ENCODE peak calls at places on chromosomes 5 and 9, in nine cellular contexts. X is fibroblast of lung; W is mammary epithelial cell; M is esophagus squamous epithelium; T is mesendoderm; H is effector memory CD4-positive, alpha-beta T cell; D is AG04449; V is gastrocnemius medialis; Y is cardiac fibroblast. Z is an unnamed sample.

GRCh38 chr5:168329302-168329701 is 37.9 kb downstream of the WWC1 start:
- DNase-seq in X (no peak), W (no peak), M (no peak), T (no peak), H (no peak), D (no peak), V (no peak), Y (no peak), Z (no peak)

GRCh38 chr9:79663878-79664277 is 92.1 kb downstream of the TLE4 start:
- DNase-seq in X (no peak), W (no peak), M (no peak), T (no peak), H (no peak), D (no peak), V (no peak), Y (no peak), Z (no peak)

GRCh38 chr5:169258372-169259000 is 42.5 kb downstream of the SLIT3 start:
- DNase-seq in X (peak; percentile 80), W (peak; percentile 47), M (no peak), T (no peak), H (no peak), D (no peak), V (no peak), Y (peak; percentile 24), Z (no peak)

GRCh38 chr9:21683484-21684175 is 118.8 kb upstream of the MTAP start:
- DNase-seq in X (peak; percentile 59), W (no peak), M (no peak), T (no peak), H (no peak), D (no peak), V (no peak), Y (no peak), Z (no peak)

GRCh38 chr5:152514827-152515397 is 109.8 kb upstream of the NMUR2 start:
- DNase-seq in X (peak; percentile 4), W (peak; percentile 5), M (no peak), T (peak; percentile 37), H (no peak), D (no peak), V (no peak), Y (peak; percentile 44), Z (no peak)

GRCh38 chr9:135355466-135356420 is 123.8 kb upstream of the PPP1R26 start:
- DNase-seq in X (no peak), W (no peak), M (no peak), T (no peak), H (no peak), D (no peak), V (no peak), Y (no peak), Z (no peak)

GRCh38 chr5:157855404-157855994 is 3.4 kb downstream of the CLINT1 start:
- DNase-seq in X (peak; percentile 61), W (peak; percentile 53), M (no peak), T (peak; percentile 96), H (no peak), D (no peak), V (peak; percentile 24), Y (peak; percentile 69), Z (no peak)

GRCh38 chr5:14006823-14007510 is 62.5 kb upstream of the DNAH5 start:
- DNase-seq in X (no peak), W (no peak), M (no peak), T (no peak), H (no peak), D (no peak), V (peak; percentile 31), Y (peak; percentile 16), Z (no peak)

GRCh38 chr9:6506571-6506970 is 93.6 kb downstream of the UHRF2 start:
- DNase-seq in X (peak; percentile 91), W (peak; percentile 76), M (no peak), T (no peak), H (no peak), D (no peak), V (no peak), Y (peak; percentile 43), Z (peak; percentile 1)

GRCh38 chr9:35776018-35776417 is 15.4 kb upstream of the NPR2 start:
- DNase-seq in X (no peak), W (no peak), M (no peak), T (no peak), H (no peak), D (no peak), V (no peak), Y (no peak), Z (no peak)

GRCh38 chr5:80961376-80962281 is 1.5 kb downstream of the RASGRF2 start:
- DNase-seq in X (peak; percentile 50), W (no peak), M (no peak), T (no peak), H (peak; percentile 6), D (no peak), V (no peak), Y (no peak), Z (no peak)

GRCh38 chr5:141223112-141223783 is at the start of gene PCDHB14:
- DNase-seq in X (peak; percentile 13), W (peak; percentile 65), M (no peak), T (peak; percentile 86), H (no peak), D (no peak), V (no peak), Y (peak; percentile 39), Z (no peak)

GRCh38 chr5:14250094-14250777 is 107.1 kb downstream of the TRIO start:
- DNase-seq in X (peak; percentile 92), W (peak; percentile 68), M (no peak), T (peak; percentile 88), H (no peak), D (no peak), V (peak; percentile 62), Y (peak; percentile 85), Z (peak; percentile 72)

GRCh38 chr9:95043826-95044225 is 273.7 kb downstream of the FANCC start:
- DNase-seq in X (no peak), W (no peak), M (no peak), T (peak; percentile 54), H (no peak), D (no peak), V (no peak), Y (no peak), Z (no peak)

GRCh38 chr9:95045751-95046150 is 271.8 kb downstream of the FANCC start:
- DNase-seq in X (no peak), W (no peak), M (no peak), T (peak; percentile 66), H (no peak), D (no peak), V (no peak), Y (no peak), Z (no peak)

GRCh38 chr9:95047452-95048224 is 269.9 kb downstream of the FANCC start:
- DNase-seq in X (no peak), W (no peak), M (no peak), T (peak; percentile 69), H (no peak), D (no peak), V (no peak), Y (no peak), Z (no peak)

GRCh38 chr9:95048225-95049087 is 269.1 kb downstream of the FANCC start:
- DNase-seq in X (peak; percentile 58), W (peak; percentile 83), M (no peak), T (peak; percentile 88), H (peak; percentile 8), D (no peak), V (peak; percentile 62), Y (peak; percentile 43), Z (no peak)

DNA sequence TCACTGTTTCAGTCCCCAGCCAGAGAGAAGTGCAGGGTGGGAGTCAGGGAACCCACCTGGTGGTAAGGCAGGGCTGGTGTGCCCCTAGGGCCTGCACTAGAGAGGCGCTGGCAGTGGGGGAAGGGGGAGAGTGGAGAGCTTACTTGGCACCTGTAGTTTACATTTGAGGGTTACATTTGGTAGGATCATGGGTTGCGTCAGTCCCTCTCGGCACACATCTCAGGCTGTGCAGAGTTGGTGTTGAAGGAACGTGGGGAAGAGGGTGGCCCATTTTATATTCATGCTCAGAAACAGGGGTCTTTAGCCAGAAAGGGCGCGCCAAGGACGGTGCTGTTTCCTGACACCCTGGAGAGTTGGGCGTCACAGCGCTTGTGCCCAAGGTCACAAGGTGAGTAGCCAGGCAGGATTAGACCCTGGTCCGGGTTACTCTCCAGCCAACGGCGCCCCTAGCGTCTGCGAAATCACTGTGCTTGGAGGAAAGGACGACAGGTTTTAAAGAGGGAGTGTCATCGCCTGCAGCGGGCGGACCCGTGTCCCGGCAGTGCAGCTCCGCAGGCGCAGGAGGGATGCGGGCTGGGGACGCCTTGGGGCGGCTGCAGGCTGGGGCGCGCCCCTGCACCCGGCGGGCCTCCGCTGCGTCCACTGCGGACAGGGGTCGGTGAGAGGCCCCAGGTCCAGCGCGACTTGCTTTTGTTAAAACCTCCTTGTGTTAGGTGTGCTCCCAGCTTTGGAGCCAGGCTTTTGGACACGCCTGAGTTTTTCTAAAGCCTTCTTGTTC is 272.6 kb downstream of the FANCC start:
- DNase-seq in X (no peak), W (no peak), M (no peak), T (peak; percentile 95), H (no peak), D (no peak), V (peak; percentile 83), Y (no peak), Z (no peak)
- H3K4me3 ChIP-seq in X (no peak overlapping the region), W (no peak overlapping the region), M (peak overlapping the region; percentile 13), T (no peak overlapping the region), H (no peak overlapping the region), D (no peak overlapping the region), V (peak overlapping the region; percentile 40), Y (no peak overlapping the region), Z (no peak overlapping the region)

DNA sequence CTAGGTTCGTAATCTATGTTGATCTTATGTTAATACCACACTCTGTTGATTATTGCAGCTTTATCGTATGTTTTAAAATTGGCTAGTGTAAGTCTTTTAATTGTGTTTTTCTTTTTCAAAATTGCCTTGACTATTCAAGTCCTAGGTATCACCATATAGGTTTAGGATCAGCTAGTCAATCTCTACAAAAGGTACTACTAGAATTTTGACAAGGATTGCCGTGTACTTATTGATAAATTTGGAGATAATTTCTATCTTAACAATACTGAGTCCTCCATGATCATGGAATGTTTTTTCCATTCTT is 117.9 kb upstream of the PRSS3 start:
- DNase-seq in X (no peak), W (no peak), M (no peak), T (no peak), H (no peak), D (no peak), V (no peak), Y (no peak), Z (no peak)
- H3K4me3 ChIP-seq in X (peak overlapping the region; percentile 63), W (peak overlapping the region; percentile 50), M (peak overlapping the region; percentile 52), T (no peak overlapping the region), H (peak overlapping the region; percentile 56), D (peak overlapping the region; percentile 54), V (peak overlapping the region; percentile 69), Y (no peak overlapping the region), Z (peak overlapping the region; percentile 50)

DNA sequence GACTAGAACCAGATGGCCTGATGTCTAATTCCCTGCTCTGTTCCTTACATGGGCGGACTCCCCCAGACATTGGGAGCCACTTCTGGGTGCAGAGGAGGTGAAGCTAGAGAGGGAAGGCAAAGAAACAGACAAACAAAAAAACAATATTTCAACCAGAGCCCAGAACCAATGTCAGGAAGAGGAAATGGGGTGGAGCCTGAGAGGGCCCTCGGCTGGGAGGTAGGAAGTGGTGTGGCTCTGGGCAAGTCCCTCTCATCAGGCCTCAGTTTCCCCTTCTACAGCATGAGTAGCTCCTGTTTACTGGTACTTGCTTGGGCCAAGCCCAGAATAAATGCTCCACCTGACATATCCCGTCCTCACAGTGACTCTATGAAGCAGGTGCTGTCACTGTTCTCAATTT is 11.1 kb downstream of the SH2D3C start:
- DNase-seq in X (no peak), W (no peak), M (no peak), T (no peak), H (no peak), D (no peak), V (no peak), Y (no peak), Z (no peak)
- H3K4me3 ChIP-seq in X (no peak overlapping the region), W (no peak overlapping the region), M (no peak overlapping the region), T (no peak overlapping the region), H (peak overlapping the region; percentile 12), D (no peak overlapping the region), V (peak overlapping the region; percentile 8), Y (no peak overlapping the region), Z (no peak overlapping the region)

GRCh38 chr9:78035369-78035993 is 3.9 kb upstream of the GNAQ start:
- DNase-seq in X (peak; percentile 73), W (peak; percentile 61), M (no peak), T (peak; percentile 80), H (peak; percentile 7), D (peak; percentile 45), V (peak; percentile 38), Y (peak; percentile 88), Z (peak; percentile 39)
- H3K4me3 ChIP-seq in X (no peak overlapping the region), W (no peak overlapping the region), M (no peak overlapping the region), T (no peak overlapping the region), H (no peak overlapping the region), D (no peak overlapping the region), V (no peak overlapping the region), Y (no peak overlapping the region), Z (no peak overlapping the region)